ENCODE peak calls at places on chromosomes 11 and 22, in six cellular contexts. One of them, this sample, is unnamed.

GRCh38 chr22:22237521-22237920 is 7.1 kb upstream of the VPREB1 start:
- DNase-seq in tibial nerve: no peak
- DNase-seq in left ventricle myocardium inferior: no peak
- DNase-seq in heart left ventricle: no peak
- DNase-seq in pancreas: no peak
- DNase-seq in upper lobe of right lung: no peak
- DNase-seq in this sample: no peak

GRCh38 chr11:57800444-57801184 is 39.0 kb downstream of the CTNND1 start:
- DNase-seq in tibial nerve: peak; percentile 49
- DNase-seq in left ventricle myocardium inferior: no peak
- DNase-seq in heart left ventricle: no peak
- DNase-seq in pancreas: no peak
- DNase-seq in upper lobe of right lung: no peak
- DNase-seq in this sample: no peak

GRCh38 chr11:62724171-62724570 is 3.1 kb downstream of the HNRNPUL2 start:
- DNase-seq in tibial nerve: no peak
- DNase-seq in left ventricle myocardium inferior: no peak
- DNase-seq in heart left ventricle: no peak
- DNase-seq in pancreas: no peak
- DNase-seq in upper lobe of right lung: no peak
- DNase-seq in this sample: no peak

GRCh38 chr11:69470793-69471192 is 10.7 kb upstream of the LINC01488 start:
- DNase-seq in tibial nerve: no peak
- DNase-seq in left ventricle myocardium inferior: peak; percentile 16
- DNase-seq in heart left ventricle: no peak
- DNase-seq in pancreas: no peak
- DNase-seq in upper lobe of right lung: no peak
- DNase-seq in this sample: no peak

GRCh38 chr11:103541186-103541795 is 432.1 kb downstream of the DYNC2H1 start:
- DNase-seq in tibial nerve: no peak
- DNase-seq in left ventricle myocardium inferior: no peak
- DNase-seq in heart left ventricle: no peak
- DNase-seq in pancreas: no peak
- DNase-seq in upper lobe of right lung: no peak
- DNase-seq in this sample: no peak

GRCh38 chr11:1844221-1845094 is 5.7 kb downstream of the TNNI2 start:
- DNase-seq in tibial nerve: peak; percentile 38
- DNase-seq in left ventricle myocardium inferior: peak; percentile 73
- DNase-seq in heart left ventricle: no peak
- DNase-seq in pancreas: peak; percentile 59
- DNase-seq in upper lobe of right lung: peak; percentile 84
- DNase-seq in this sample: no peak

GRCh38 chr22:25193548-25193947 is 6.1 kb upstream of the CRYBB3 start:
- DNase-seq in tibial nerve: no peak
- DNase-seq in left ventricle myocardium inferior: no peak
- DNase-seq in heart left ventricle: no peak
- DNase-seq in pancreas: no peak
- DNase-seq in upper lobe of right lung: peak; percentile 33
- DNase-seq in this sample: no peak

GRCh38 chr11:68904458-68904847 is 762 bp downstream of the IGHMBP2 start:
- DNase-seq in tibial nerve: no peak
- DNase-seq in left ventricle myocardium inferior: peak; percentile 30
- DNase-seq in heart left ventricle: peak; percentile 38
- DNase-seq in pancreas: no peak
- DNase-seq in upper lobe of right lung: no peak
- DNase-seq in this sample: no peak

GRCh38 chr11:99368579-99368978 is 347.8 kb downstream of the CNTN5 start:
- DNase-seq in tibial nerve: no peak
- DNase-seq in left ventricle myocardium inferior: no peak
- DNase-seq in heart left ventricle: no peak
- DNase-seq in pancreas: no peak
- DNase-seq in upper lobe of right lung: no peak
- DNase-seq in this sample: no peak

GRCh38 chr11:130469181-130469580 is 20.7 kb downstream of the ADAMTS15 start:
- DNase-seq in tibial nerve: no peak
- DNase-seq in left ventricle myocardium inferior: no peak
- DNase-seq in heart left ventricle: no peak
- DNase-seq in pancreas: no peak
- DNase-seq in upper lobe of right lung: no peak
- DNase-seq in this sample: no peak

GRCh38 chr11:13341028-13341427 is 63.4 kb downstream of the BMAL1 start:
- DNase-seq in tibial nerve: no peak
- DNase-seq in left ventricle myocardium inferior: no peak
- DNase-seq in heart left ventricle: no peak
- DNase-seq in pancreas: no peak
- DNase-seq in upper lobe of right lung: no peak
- DNase-seq in this sample: peak; percentile 52

GRCh38 chr11:65958306-65958705 is 3.2 kb upstream of the SART1 start:
- DNase-seq in tibial nerve: no peak
- DNase-seq in left ventricle myocardium inferior: no peak
- DNase-seq in heart left ventricle: no peak
- DNase-seq in pancreas: no peak
- DNase-seq in upper lobe of right lung: no peak
- DNase-seq in this sample: no peak

GRCh38 chr11:128095459-128096096 is 491.8 kb downstream of the ETS1 start:
- DNase-seq in tibial nerve: no peak
- DNase-seq in left ventricle myocardium inferior: no peak
- DNase-seq in heart left ventricle: no peak
- DNase-seq in pancreas: no peak
- DNase-seq in upper lobe of right lung: no peak
- DNase-seq in this sample: no peak

GRCh38 chr11:20601221-20601914 is 2.0 kb downstream of the SLC6A5 start:
- DNase-seq in tibial nerve: no peak
- DNase-seq in left ventricle myocardium inferior: no peak
- DNase-seq in heart left ventricle: no peak
- DNase-seq in pancreas: no peak
- DNase-seq in upper lobe of right lung: no peak
- DNase-seq in this sample: no peak

GRCh38 chr11:1852885-1853284 is at the start of gene LSP1:
- DNase-seq in tibial nerve: no peak
- DNase-seq in left ventricle myocardium inferior: no peak
- DNase-seq in heart left ventricle: no peak
- DNase-seq in pancreas: peak; percentile 23
- DNase-seq in upper lobe of right lung: peak; percentile 80
- DNase-seq in this sample: no peak

GRCh38 chr22:47622541-47622940 is 860.1 kb downstream of the TBC1D22A start:
- DNase-seq in tibial nerve: no peak
- DNase-seq in left ventricle myocardium inferior: no peak
- DNase-seq in heart left ventricle: no peak
- DNase-seq in pancreas: no peak
- DNase-seq in upper lobe of right lung: peak; percentile 29
- DNase-seq in this sample: no peak

GRCh38 chr11:61138940-61139339 is 22.3 kb downstream of the VPS37C start:
- DNase-seq in tibial nerve: no peak
- DNase-seq in left ventricle myocardium inferior: no peak
- DNase-seq in heart left ventricle: peak; percentile 33
- DNase-seq in pancreas: no peak
- DNase-seq in upper lobe of right lung: no peak
- DNase-seq in this sample: no peak

GRCh38 chr11:115910379-115910778 is 406.2 kb upstream of the CADM1 start:
- DNase-seq in tibial nerve: no peak
- DNase-seq in left ventricle myocardium inferior: no peak
- DNase-seq in heart left ventricle: no peak
- DNase-seq in pancreas: no peak
- DNase-seq in upper lobe of right lung: no peak
- DNase-seq in this sample: no peak

GRCh38 chr22:49973018-49973965 is 12.7 kb downstream of the PIM3 start:
- DNase-seq in tibial nerve: no peak
- DNase-seq in left ventricle myocardium inferior: no peak
- DNase-seq in heart left ventricle: no peak
- DNase-seq in pancreas: no peak
- DNase-seq in upper lobe of right lung: peak; percentile 2
- DNase-seq in this sample: no peak

GRCh38 chr11:134412508-134413333 is 679 bp upstream of the B3GAT1 start:
- DNase-seq in tibial nerve: no peak
- DNase-seq in left ventricle myocardium inferior: no peak
- DNase-seq in heart left ventricle: no peak
- DNase-seq in pancreas: no peak
- DNase-seq in upper lobe of right lung: no peak
- DNase-seq in this sample: no peak

GRCh38 chr11:29231991-29232390 is 784.8 kb downstream of the KCNA4 start:
- DNase-seq in tibial nerve: no peak
- DNase-seq in left ventricle myocardium inferior: no peak
- DNase-seq in heart left ventricle: no peak
- DNase-seq in pancreas: no peak
- DNase-seq in upper lobe of right lung: no peak
- DNase-seq in this sample: no peak

GRCh38 chr11:123107945-123108344 is 46.0 kb upstream of the HSPA8 start:
- DNase-seq in tibial nerve: no peak
- DNase-seq in left ventricle myocardium inferior: no peak
- DNase-seq in heart left ventricle: no peak
- DNase-seq in pancreas: no peak
- DNase-seq in upper lobe of right lung: no peak
- DNase-seq in this sample: no peak

GRCh38 chr11:133713844-133714243 is 131.5 kb downstream of the SPATA19 start:
- DNase-seq in tibial nerve: no peak
- DNase-seq in left ventricle myocardium inferior: no peak
- DNase-seq in heart left ventricle: no peak
- DNase-seq in pancreas: no peak
- DNase-seq in upper lobe of right lung: no peak
- DNase-seq in this sample: no peak

GRCh38 chr11:70244698-70245097 is 25.8 kb upstream of the PPFIA1 start:
- DNase-seq in tibial nerve: no peak
- DNase-seq in left ventricle myocardium inferior: no peak
- DNase-seq in heart left ventricle: no peak
- DNase-seq in pancreas: no peak
- DNase-seq in upper lobe of right lung: no peak
- DNase-seq in this sample: no peak

GRCh38 chr11:38278457-38279141 is 1680.6 kb upstream of the RAG2 start:
- DNase-seq in tibial nerve: no peak
- DNase-seq in left ventricle myocardium inferior: no peak
- DNase-seq in heart left ventricle: no peak
- DNase-seq in pancreas: peak; percentile 24
- DNase-seq in upper lobe of right lung: no peak
- DNase-seq in this sample: no peak

GRCh38 chr22:20271114-20271994 is 3.2 kb upstream of the RTN4R start:
- DNase-seq in tibial nerve: no peak
- DNase-seq in left ventricle myocardium inferior: no peak
- DNase-seq in heart left ventricle: no peak
- DNase-seq in pancreas: peak; percentile 47
- DNase-seq in upper lobe of right lung: peak; percentile 80
- DNase-seq in this sample: no peak

GRCh38 chr22:20267441-20268288 is 453 bp downstream of the RTN4R start:
- DNase-seq in tibial nerve: no peak
- DNase-seq in left ventricle myocardium inferior: no peak
- DNase-seq in heart left ventricle: no peak
- DNase-seq in pancreas: no peak
- DNase-seq in upper lobe of right lung: peak; percentile 82
- DNase-seq in this sample: no peak

GRCh38 chr22:20264614-20265452 is 3.3 kb downstream of the RTN4R start:
- DNase-seq in tibial nerve: no peak
- DNase-seq in left ventricle myocardium inferior: no peak
- DNase-seq in heart left ventricle: no peak
- DNase-seq in pancreas: no peak
- DNase-seq in upper lobe of right lung: no peak
- DNase-seq in this sample: no peak

GRCh38 chr22:20268350-20269012 is 363 bp upstream of the RTN4R start:
- DNase-seq in tibial nerve: peak; percentile 25
- DNase-seq in left ventricle myocardium inferior: peak; percentile 56
- DNase-seq in heart left ventricle: peak; percentile 53
- DNase-seq in pancreas: peak; percentile 80
- DNase-seq in upper lobe of right lung: peak; percentile 85
- DNase-seq in this sample: no peak

DNA sequence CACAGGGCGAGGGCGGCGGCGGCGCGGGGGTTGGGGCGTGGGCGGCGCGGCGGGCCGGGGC is at the start of gene RTN4R:
- DNase-seq in tibial nerve: no peak
- DNase-seq in left ventricle myocardium inferior: no peak
- DNase-seq in heart left ventricle: no peak
- DNase-seq in pancreas: no peak
- DNase-seq in upper lobe of right lung: no peak
- DNase-seq in this sample: no peak
- H3K27ac ChIP-seq in tibial nerve: peak within 1 kb of the TSS; percentile 26
- H3K27ac ChIP-seq in left ventricle myocardium inferior: peak within 1 kb of the TSS; percentile 62
- H3K27ac ChIP-seq in heart left ventricle: no peak within 1 kb of the TSS
- H3K27ac ChIP-seq in pancreas: peak within 1 kb of the TSS; percentile 41
- H3K27ac ChIP-seq in upper lobe of right lung: no peak within 1 kb of the TSS
- H3K27ac ChIP-seq in this sample: no peak within 1 kb of the TSS

GRCh38 chr22:34972498-34972897 is 93.5 kb upstream of the ISX start:
- DNase-seq in tibial nerve: no peak
- DNase-seq in left ventricle myocardium inferior: no peak
- DNase-seq in heart left ventricle: no peak
- DNase-seq in pancreas: no peak
- DNase-seq in upper lobe of right lung: no peak
- DNase-seq in this sample: no peak

GRCh38 chr22:34971456-34971855 is 94.5 kb upstream of the ISX start:
- DNase-seq in tibial nerve: no peak
- DNase-seq in left ventricle myocardium inferior: no peak
- DNase-seq in heart left ventricle: no peak
- DNase-seq in pancreas: no peak
- DNase-seq in upper lobe of right lung: no peak
- DNase-seq in this sample: no peak

GRCh38 chr22:34966980-34967379 is 99.0 kb upstream of the ISX start:
- DNase-seq in tibial nerve: no peak
- DNase-seq in left ventricle myocardium inferior: no peak
- DNase-seq in heart left ventricle: no peak
- DNase-seq in pancreas: no peak
- DNase-seq in upper lobe of right lung: no peak
- DNase-seq in this sample: no peak
- TF ChIP-seq CTCF in tibial nerve: no peak
- TF ChIP-seq CTCF in left ventricle myocardium inferior: no peak
- TF ChIP-seq CTCF in heart left ventricle: no peak
- TF ChIP-seq CTCF in pancreas: no peak
- TF ChIP-seq CTCF in upper lobe of right lung: no peak
- TF ChIP-seq CTCF in this sample: no peak

GRCh38 chr11:117868815-117869642 is 7.4 kb downstream of the FXYD6 start:
- DNase-seq in tibial nerve: no peak
- DNase-seq in left ventricle myocardium inferior: no peak
- DNase-seq in heart left ventricle: no peak
- DNase-seq in pancreas: no peak
- DNase-seq in upper lobe of right lung: no peak
- DNase-seq in this sample: no peak
- H3K27ac ChIP-seq in tibial nerve: peak overlapping the region; percentile 7
- H3K27ac ChIP-seq in left ventricle myocardium inferior: peak overlapping the region; percentile 92
- H3K27ac ChIP-seq in heart left ventricle: peak overlapping the region; percentile 31
- H3K27ac ChIP-seq in pancreas: no peak overlapping the region
- H3K27ac ChIP-seq in upper lobe of right lung: no peak overlapping the region
- H3K27ac ChIP-seq in this sample: no peak overlapping the region

GRCh38 chr22:38685761-38686160 is 4.0 kb downstream of the TOMM22 start:
- DNase-seq in tibial nerve: no peak
- DNase-seq in left ventricle myocardium inferior: no peak
- DNase-seq in heart left ventricle: no peak
- DNase-seq in pancreas: no peak
- DNase-seq in upper lobe of right lung: no peak
- DNase-seq in this sample: no peak

DNA sequence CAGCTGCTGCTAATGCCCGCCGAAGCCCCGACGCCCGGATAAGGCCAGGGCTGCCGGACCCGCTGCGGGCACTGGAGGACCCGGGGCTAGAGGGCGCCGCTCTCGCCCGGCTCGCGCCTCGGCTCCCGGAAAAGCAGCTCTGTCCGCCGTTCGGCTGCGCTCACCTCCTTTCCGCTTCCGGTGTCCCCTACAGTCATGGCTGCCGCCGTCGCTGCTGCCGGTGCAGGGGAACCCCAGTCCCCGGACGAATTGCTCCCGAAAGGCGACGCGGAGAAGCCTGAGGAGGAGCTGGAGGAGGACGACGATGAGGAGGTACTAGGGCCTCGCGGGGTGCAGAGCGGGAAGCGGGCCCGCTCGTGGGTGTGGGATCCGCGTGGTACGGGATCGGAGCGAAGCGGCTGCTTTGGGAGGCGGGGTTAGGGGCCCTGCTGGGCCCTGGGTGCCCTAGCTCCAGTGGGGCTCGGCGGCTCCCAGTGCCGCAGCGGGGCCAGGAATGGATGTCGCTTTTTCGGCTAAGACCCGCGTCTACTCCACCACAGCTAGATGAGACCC is at the start of gene TOMM22:
- DNase-seq in tibial nerve: peak; percentile 79
- DNase-seq in left ventricle myocardium inferior: peak; percentile 88
- DNase-seq in heart left ventricle: peak; percentile 88
- DNase-seq in pancreas: peak; percentile 84
- DNase-seq in upper lobe of right lung: peak; percentile 95
- DNase-seq in this sample: peak; percentile 12
- TF ChIP-seq CTCF in tibial nerve: peak; percentile 52
- TF ChIP-seq CTCF in left ventricle myocardium inferior: peak; percentile 61
- TF ChIP-seq CTCF in heart left ventricle: peak; percentile 53
- TF ChIP-seq CTCF in pancreas: no peak
- TF ChIP-seq CTCF in upper lobe of right lung: peak; percentile 73
- TF ChIP-seq CTCF in this sample: peak; percentile 8

This sample was measured in ascending aorta.